ENCODE peak calls at places on chromosomes 12 and 14, in seven cellular contexts. V, E, C, O, K, I and H are unnamed samples.

GRCh38 chr12:121719926-121720414 is 7.4 kb downstream of the TMEM120B start:
- DNase-seq in V (no peak), E (no peak), C (peak; percentile 78), O (no peak), K (no peak), I (no peak), H (no peak)

GRCh38 chr14:25394791-25395391 is 344.9 kb upstream of the STXBP6 start:
- DNase-seq in V (no peak), E (no peak), C (no peak), O (no peak), K (no peak), I (no peak), H (no peak)

GRCh38 chr12:116093915-116094314 is 183.6 kb downstream of the MED13L start:
- DNase-seq in V (no peak), E (no peak), C (no peak), O (no peak), K (no peak), I (no peak), H (no peak)

GRCh38 chr12:85923767-85924331 is 49.8 kb downstream of the NTS start:
- DNase-seq in V (no peak), E (no peak), C (no peak), O (no peak), K (no peak), I (no peak), H (no peak)

GRCh38 chr12:8499616-8500015 is 13.7 kb upstream of the CLEC4D start:
- DNase-seq in V (no peak), E (no peak), C (no peak), O (no peak), K (no peak), I (no peak), H (no peak)

GRCh38 chr12:29756741-29757390 is 26.9 kb downstream of the TMTC1 start:
- DNase-seq in V (no peak), E (no peak), C (no peak), O (no peak), K (no peak), I (no peak), H (no peak)

GRCh38 chr14:24270537-24271133 is 762 bp downstream of the RABGGTA start:
- DNase-seq in V (no peak), E (no peak), C (no peak), O (no peak), K (no peak), I (no peak), H (no peak)

GRCh38 chr12:122020795-122021192 is 890 bp upstream of the BCL7A start:
- DNase-seq in V (no peak), E (no peak), C (no peak), O (no peak), K (no peak), I (no peak), H (no peak)

GRCh38 chr12:104520242-104520900 is 63.6 kb downstream of the CHST11 start:
- DNase-seq in V (peak; percentile 51), E (no peak), C (no peak), O (no peak), K (no peak), I (no peak), H (no peak)

GRCh38 chr14:35045798-35046047 is 349 bp upstream of the FAM177A1 start:
- DNase-seq in V (no peak), E (no peak), C (no peak), O (no peak), K (no peak), I (no peak), H (no peak)

GRCh38 chr14:67971627-67972625 is 152.3 kb downstream of the RAD51B start:
- DNase-seq in V (peak; percentile 20), E (no peak), C (no peak), O (no peak), K (no peak), I (no peak), H (no peak)

GRCh38 chr14:50943943-50944646 is at the start of gene PYGL:
- DNase-seq in V (no peak), E (peak; percentile 53), C (peak; percentile 92), O (no peak), K (no peak), I (peak; percentile 61), H (no peak)

GRCh38 chr12:50614167-50614762 is 109.5 kb downstream of the DIP2B start:
- DNase-seq in V (no peak), E (no peak), C (peak; percentile 23), O (no peak), K (no peak), I (no peak), H (no peak)

GRCh38 chr12:49138587-49138986 is 7.4 kb upstream of the TUBA1B start:
- DNase-seq in V (no peak), E (no peak), C (no peak), O (no peak), K (no peak), I (no peak), H (no peak)

GRCh38 chr14:101564819-101565698 is 3.8 kb downstream of the DIO3 start:
- DNase-seq in V (no peak), E (no peak), C (no peak), O (no peak), K (no peak), I (no peak), H (no peak)

GRCh38 chr12:124504273-124505000 is 63.0 kb downstream of the NCOR2 start:
- DNase-seq in V (no peak), E (no peak), C (no peak), O (no peak), K (no peak), I (no peak), H (no peak)

GRCh38 chr12:30985814-30986452 is 59.4 kb downstream of the TSPAN11 start:
- DNase-seq in V (peak; percentile 45), E (no peak), C (peak; percentile 89), O (no peak), K (no peak), I (no peak), H (no peak)

GRCh38 chr14:58783801-58784511 is 146.2 kb downstream of the DACT1 start:
- DNase-seq in V (no peak), E (no peak), C (no peak), O (no peak), K (no peak), I (no peak), H (no peak)

GRCh38 chr12:120265203-120265482 is 387 bp downstream of the PXN start:
- DNase-seq in V (no peak), E (no peak), C (no peak), O (no peak), K (no peak), I (no peak), H (no peak)

GRCh38 chr12:5806376-5807089 is 138.5 kb downstream of the ANO2 start:
- DNase-seq in V (no peak), E (no peak), C (no peak), O (no peak), K (no peak), I (no peak), H (no peak)

GRCh38 chr14:81990312-81990761 is 456.7 kb upstream of the SEL1L start:
- DNase-seq in V (peak; percentile 42), E (no peak), C (peak; percentile 54), O (no peak), K (no peak), I (peak; percentile 31), H (peak; percentile 23)

GRCh38 chr12:82359115-82359478 is 768 bp downstream of the METTL25 start:
- DNase-seq in V (no peak), E (no peak), C (peak; percentile 21), O (no peak), K (peak; percentile 7), I (no peak), H (no peak)

GRCh38 chr12:91618281-91618680 is 435.7 kb upstream of the DCN start:
- DNase-seq in V (no peak), E (no peak), C (no peak), O (no peak), K (no peak), I (no peak), H (no peak)

GRCh38 chr14:32203928-32204357 is 874 bp upstream of the RNU6-8 start:
- DNase-seq in V (no peak), E (no peak), C (no peak), O (no peak), K (peak; percentile 4), I (no peak), H (peak; percentile 33)

GRCh38 chr14:91839754-91840153 is 27.6 kb downstream of the TC2N start:
- DNase-seq in V (no peak), E (peak; percentile 12), C (no peak), O (no peak), K (no peak), I (no peak), H (no peak)